ENCODE peak calls at places on chromosome X, in ten cellular contexts. Z, T, M, R, B, H, C, V, F and L are unnamed samples.

GRCh38 chrX:1601051-1601767 is 9.8 kb downstream of the AKAP17A start:
- DNase-seq in Z (no peak), T (no peak), M (no peak), R (no peak), B (no peak), H (peak), C (no peak), V (no peak), F (no peak), L (no peak)

GRCh38 chrX:119885554-119886428 is 9.9 kb upstream of the AKAP14 start:
- DNase-seq in Z (no peak), T (no peak), M (no peak), R (peak), B (no peak), H (no peak), C (no peak), V (no peak), F (no peak), L (no peak)

GRCh38 chrX:141405486-141405877 is 163.2 kb upstream of the SPANXC start:
- DNase-seq in Z (no peak), T (no peak), M (no peak), R (no peak), B (no peak), H (no peak), C (no peak), V (no peak), F (no peak), L (no peak)

GRCh38 chrX:24190500-24191156 is 41.1 kb downstream of the ZFX start:
- DNase-seq in Z (no peak), T (no peak), M (no peak), R (no peak), B (no peak), H (no peak), C (no peak), V (peak), F (no peak), L (no peak)

GRCh38 chrX:72554448-72555140 is 18.0 kb downstream of the HDAC8 start:
- DNase-seq in Z (no peak), T (no peak), M (no peak), R (no peak), B (peak), H (no peak), C (no peak), V (no peak), F (no peak), L (no peak)

GRCh38 chrX:129808829-129809745 is 29.3 kb downstream of the SASH3 start:
- DNase-seq in Z (no peak), T (no peak), M (no peak), R (no peak), B (no peak), H (no peak), C (no peak), V (peak), F (no peak), L (no peak)

GRCh38 chrX:116749943-116750342 is 287.2 kb upstream of the CT83 start:
- DNase-seq in Z (no peak), T (no peak), M (no peak), R (no peak), B (no peak), H (no peak), C (no peak), V (no peak), F (no peak), L (no peak)

GRCh38 chrX:68846536-68846935 is 17.7 kb downstream of the EFNB1 start:
- DNase-seq in Z (no peak), T (no peak), M (no peak), R (no peak), B (peak), H (no peak), C (no peak), V (no peak), F (no peak), L (no peak)

GRCh38 chrX:108264376-108264775 is 172.8 kb downstream of the ATG4A start:
- DNase-seq in Z (no peak), T (no peak), M (no peak), R (no peak), B (no peak), H (no peak), C (no peak), V (no peak), F (no peak), L (no peak)

GRCh38 chrX:138255373-138255772 is 456.1 kb downstream of the FGF13 start:
- DNase-seq in Z (no peak), T (no peak), M (no peak), R (no peak), B (no peak), H (no peak), C (no peak), V (no peak), F (no peak), L (no peak)

GRCh38 chrX:24426340-24426913 is 38.7 kb upstream of the PDK3 start:
- DNase-seq in Z (no peak), T (no peak), M (no peak), R (no peak), B (no peak), H (no peak), C (no peak), V (no peak), F (no peak), L (no peak)

GRCh38 chrX:102126863-102127262 is 1.4 kb downstream of the TCEAL2 start:
- DNase-seq in Z (no peak), T (no peak), M (no peak), R (no peak), B (no peak), H (no peak), C (no peak), V (no peak), F (no peak), L (no peak)

GRCh38 chrX:111181883-111182400 is 86.0 kb downstream of the PAK3 start:
- DNase-seq in Z (no peak), T (no peak), M (peak), R (no peak), B (no peak), H (no peak), C (no peak), V (no peak), F (no peak), L (peak)

GRCh38 chrX:150036181-150036580 is 97.9 kb upstream of the EOLA2 start:
- DNase-seq in Z (peak), T (no peak), M (no peak), R (no peak), B (no peak), H (no peak), C (no peak), V (peak), F (no peak), L (no peak)